ENCODE peak calls at places on chromosomes 13 and 19, in four cellular contexts. A is HL-60, Z is GM12878, Y is K562. V is an unnamed sample.

GRCh38 chr13:26742691-26743358 is 17.8 kb downstream of the GPR12 start:
- DNase-seq in A (no peak), Z (no peak), Y (no peak), V (no peak)

GRCh38 chr19:2059422-2060201 is 8.6 kb upstream of the MKNK2 start:
- DNase-seq in A (no peak), Z (no peak), Y (peak), V (no peak)

GRCh38 chr19:47228168-47228936 is 2.6 kb downstream of the BBC3 start:
- DNase-seq in A (no peak), Z (no peak), Y (peak), V (no peak)

GRCh38 chr13:40787062-40787461 is 2.3 kb upstream of the SLC25A15 start:
- DNase-seq in A (no peak), Z (no peak), Y (peak), V (no peak)

GRCh38 chr19:51027126-51027806 is 850 bp upstream of the KLK11 start:
- DNase-seq in A (no peak), Z (no peak), Y (no peak), V (no peak)

GRCh38 chr13:45396548-45397095 is 21.6 kb downstream of the SLC25A30 start:
- DNase-seq in A (no peak), Z (no peak), Y (no peak), V (no peak)

GRCh38 chr19:48962029-48962848 is 2.9 kb upstream of the FTL start:
- DNase-seq in A (peak), Z (no peak), Y (peak), V (peak)

GRCh38 chr19:51799998-51800848 is 5.3 kb downstream of the FPR3 start:
- DNase-seq in A (no peak), Z (no peak), Y (peak), V (no peak)

GRCh38 chr13:113623491-113624234 is 34.3 kb downstream of the ATP4B start:
- DNase-seq in A (no peak), Z (no peak), Y (no peak), V (no peak)

GRCh38 chr13:44904982-44905381 is 84.3 kb downstream of the NUFIP1 start:
- DNase-seq in A (no peak), Z (no peak), Y (no peak), V (no peak)

GRCh38 chr13:112790735-112791641 is 101.2 kb downstream of the ATP11A start:
- DNase-seq in A (no peak), Z (no peak), Y (no peak), V (no peak)

GRCh38 chr13:72970301-72970880 is 88.4 kb upstream of the KLF5 start:
- DNase-seq in A (no peak), Z (no peak), Y (no peak), V (no peak)

GRCh38 chr19:4622695-4623421 is 16.5 kb upstream of the TNFAIP8L1 start:
- DNase-seq in A (no peak), Z (no peak), Y (peak), V (no peak)

GRCh38 chr19:39996218-39996810 is 546 bp upstream of the ZNF546 start:
- DNase-seq in A (no peak), Z (peak), Y (peak), V (no peak)

GRCh38 chr19:34265221-34265650 is 10.9 kb downstream of the GARRE1 start:
- DNase-seq in A (no peak), Z (no peak), Y (no peak), V (no peak)

GRCh38 chr19:49776371-49776764 is 9.6 kb downstream of the AP2A1 start:
- DNase-seq in A (no peak), Z (no peak), Y (no peak), V (no peak)

GRCh38 chr19:4374451-4375163 is 25.7 kb downstream of the SH3GL1 start:
- DNase-seq in A (peak), Z (no peak), Y (peak), V (no peak)

GRCh38 chr19:15091918-15092753 is 10.1 kb downstream of the OR1I1 start:
- DNase-seq in A (no peak), Z (no peak), Y (peak), V (peak)

GRCh38 chr19:30096596-30097370 is 154.7 kb downstream of the URI1 start:
- DNase-seq in A (no peak), Z (no peak), Y (no peak), V (no peak)
- TF ChIP-seq SPI1 in A (no peak), Z (no peak), Y (no peak), V (no peak)

DNA sequence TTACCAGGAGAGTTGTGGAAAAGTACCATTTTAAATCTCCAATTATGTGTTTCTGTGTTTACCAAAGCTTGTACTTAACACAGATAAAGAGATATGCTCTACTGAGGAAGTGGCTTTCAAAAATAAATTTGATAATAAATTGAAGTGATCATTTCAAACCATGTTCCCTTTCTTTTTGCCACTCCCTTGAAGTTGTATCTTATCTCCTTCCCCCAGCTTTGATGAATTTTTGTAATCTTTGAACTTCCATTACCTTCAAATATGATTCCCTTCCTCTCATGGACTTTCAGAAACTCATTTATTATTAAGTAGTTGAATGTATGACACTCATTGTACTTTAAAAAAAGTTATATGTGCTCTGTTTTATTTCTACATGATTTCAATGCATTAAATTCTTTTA is 251.1 kb upstream of the SPRY2 start:
- DNase-seq in A (no peak), Z (no peak), Y (peak), V (no peak)
- TF ChIP-seq SPI1 in A (no peak), Z (no peak), Y (no peak), V (no peak)

GRCh38 chr13:33817513-33817842 is 471 bp upstream of the RFC3 start:
- DNase-seq in A (no peak), Z (no peak), Y (no peak), V (no peak)
- TF ChIP-seq SPI1 in A (no peak), Z (no peak), Y (no peak), V (no peak)

GRCh38 chr13:90686438-90686837 is 661.0 kb upstream of the MIR17HG start:
- DNase-seq in A (no peak), Z (no peak), Y (no peak), V (no peak)
- TF ChIP-seq SPI1 in A (no peak), Z (no peak), Y (no peak), V (no peak)

GRCh38 chr19:55116232-55117062 is 990 bp downstream of the PPP1R12C start:
- DNase-seq in A (peak), Z (no peak), Y (peak), V (peak)
- TF ChIP-seq SPI1 in A (peak), Z (peak), Y (peak), V (peak)

DNA sequence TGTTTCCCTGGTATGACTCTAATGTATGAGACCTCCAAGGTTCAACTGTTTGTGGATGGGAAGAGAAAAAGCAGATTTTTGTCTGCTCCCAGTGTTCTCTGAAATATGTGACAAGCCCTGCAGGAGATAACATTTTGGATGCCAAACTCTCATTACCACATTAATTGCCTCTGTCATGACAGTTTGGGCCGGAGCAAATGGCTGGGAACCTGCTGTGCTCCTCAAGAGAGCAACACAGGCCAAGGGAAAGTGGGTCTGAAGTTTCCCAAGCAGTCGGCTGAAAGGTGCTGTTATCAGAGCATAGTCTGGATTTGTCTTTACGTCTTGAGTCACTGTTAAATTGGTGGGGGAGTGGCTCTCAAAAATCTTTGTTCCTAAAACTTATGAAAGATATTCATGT is 844.6 kb downstream of the PCDH17 start:
- DNase-seq in A (no peak), Z (no peak), Y (no peak), V (no peak)
- TF ChIP-seq SPI1 in A (no peak), Z (no peak), Y (no peak), V (no peak)

GRCh38 chr13:36357231-36357630 is 11.0 kb upstream of the SPART start:
- DNase-seq in A (no peak), Z (no peak), Y (no peak), V (no peak)

GRCh38 chr13:36357692-36358091 is 11.5 kb upstream of the SPART start:
- DNase-seq in A (no peak), Z (no peak), Y (no peak), V (no peak)

GRCh38 chr13:36354842-36355241 is 8.6 kb upstream of the SPART start:
- DNase-seq in A (no peak), Z (no peak), Y (no peak), V (no peak)

GRCh38 chr13:36356058-36356457 is 9.9 kb upstream of the SPART start:
- DNase-seq in A (no peak), Z (no peak), Y (no peak), V (no peak)

DNA sequence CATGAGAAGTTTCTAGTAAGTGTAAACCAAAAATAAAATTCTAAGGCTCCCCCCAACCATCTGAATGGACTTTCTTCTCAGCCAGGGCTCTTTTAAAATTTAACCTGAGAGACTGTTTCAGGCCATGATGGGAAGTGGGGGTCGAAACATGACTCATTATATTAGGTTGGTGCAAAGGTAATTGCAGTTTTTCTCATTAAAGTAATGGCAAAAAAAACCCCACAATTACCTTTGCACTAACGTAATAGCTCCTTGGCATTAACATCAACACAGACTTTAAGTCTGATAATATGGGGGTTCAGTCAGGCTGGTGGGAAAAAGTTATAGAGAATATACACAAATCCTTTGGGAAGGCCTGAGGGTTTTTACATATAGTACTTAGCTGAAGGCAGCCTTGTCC is 9.4 kb upstream of the SPART start:
- DNase-seq in A (no peak), Z (no peak), Y (no peak), V (no peak)
- TF ChIP-seq SPI1 in A (no peak), Z (no peak), Y (no peak), V (no peak)

DNA sequence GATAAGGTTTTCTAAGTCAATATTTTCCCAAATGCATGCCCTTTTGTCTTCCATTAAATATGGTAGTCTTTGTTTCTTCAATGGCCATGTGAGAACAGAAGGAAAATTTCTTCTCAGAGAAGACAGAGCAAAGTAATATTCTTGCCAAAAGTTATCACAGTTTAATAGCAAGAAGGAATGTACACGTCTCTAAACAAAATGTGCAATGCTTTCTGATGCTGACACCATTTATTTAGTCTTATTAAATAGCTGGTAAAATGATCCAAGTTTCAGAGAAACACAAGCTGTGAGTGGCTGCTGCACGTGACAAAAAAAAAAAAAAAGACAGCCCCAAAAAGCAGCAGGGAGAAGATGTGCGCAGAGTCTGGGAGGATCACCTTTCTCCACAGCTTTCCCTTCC is 542.5 kb downstream of the GPC6 start:
- DNase-seq in A (no peak), Z (no peak), Y (no peak), V (no peak)
- TF ChIP-seq SPI1 in A (no peak), Z (no peak), Y (no peak), V (no peak)